ENCODE peak calls at places on chromosomes 4 and X, in six cellular contexts. E is activated naive CD4-positive, alpha-beta T cell treated with anti-CD3 and anti-CD28 coated beads, Interleukin-2, amount 50 U/mL, for 72 hours; L is H54; G is stimulated activated naive B cell treated with anti-CD40 and anti-IgM and Interleukin-4, amounts not matched to agents 10 μg/mL and 1 μg/mL and 100 μg/mL, for 72 hours; P is endothelial cell; M is spleen. S is an unnamed sample.

GRCh38 chrX:50158616-50159015 is 42.2 kb downstream of the AKAP4 start:
- DNase-seq in M (no peak), L (no peak), P (no peak), E (no peak), G (no peak), S (no peak)

GRCh38 chrX:107565916-107566602 is 62.3 kb upstream of the PRPS1 start:
- DNase-seq in P (peak), L (peak), G (no peak), M (no peak), E (no peak), S (no peak)

GRCh38 chrX:120536056-120536455 is 24.7 kb downstream of the CUL4B start:
- DNase-seq in E (no peak), M (no peak), G (no peak), P (no peak), L (no peak), S (no peak)

GRCh38 chr4:83917572-83917971 is 381.7 kb downstream of the GPAT3 start:
- DNase-seq in M (no peak), P (no peak), L (no peak), G (no peak), E (no peak), S (no peak)

GRCh38 chr4:128521156-128521555 is 233.5 kb upstream of the PGRMC2 start:
- DNase-seq in E (no peak), L (no peak), G (no peak), M (no peak), P (no peak), S (no peak)

GRCh38 chr4:4869380-4869723 is 9.9 kb downstream of the MSX1 start:
- DNase-seq in E (no peak), G (no peak), M (no peak), P (no peak), L (no peak), S (no peak)

GRCh38 chrX:152136312-152136711 is 2.1 kb downstream of the MAGEA10 start:
- DNase-seq in E (no peak), G (no peak), M (no peak), P (no peak), L (no peak), S (no peak)

GRCh38 chr4:184331155-184331995 is 113.7 kb upstream of the ENPP6 start:
- DNase-seq in E (no peak), G (no peak), L (no peak), P (no peak), M (no peak), S (no peak)

GRCh38 chr4:127880764-127881564 is at the start of gene PLK4:
- DNase-seq in P (peak), L (peak), M (peak), G (peak), E (peak), S (peak)

GRCh38 chr4:186820371-186820990 is 96.8 kb upstream of the FAT1 start:
- DNase-seq in P (no peak), G (no peak), E (no peak), L (no peak), M (no peak), S (no peak)

GRCh38 chr4:70936200-70936787 is 34.1 kb downstream of the MOB1B start:
- DNase-seq in L (no peak), E (no peak), M (no peak), P (no peak), G (no peak), S (no peak)

GRCh38 chr4:26321326-26322276 is 787 bp downstream of the RBPJ start:
- DNase-seq in L (no peak), M (peak), G (no peak), P (peak), E (no peak), S (no peak)

GRCh38 chr4:95428216-95429085 is 120.3 kb downstream of the UNC5C start:
- DNase-seq in E (no peak), M (no peak), P (no peak), G (no peak), L (no peak), S (no peak)

GRCh38 chr4:94160774-94161173 is 46.9 kb upstream of the SMARCAD1 start:
- DNase-seq in L (no peak), P (no peak), E (no peak), M (no peak), G (no peak), S (no peak)

GRCh38 chrX:148492057-148492456 is 8.4 kb upstream of the AFF2 start:
- DNase-seq in M (no peak), E (no peak), G (no peak), P (no peak), L (no peak), S (no peak)

GRCh38 chr4:186553717-186554116 is 1.6 kb downstream of the MTNR1A start:
- DNase-seq in M (peak), L (no peak), G (no peak), P (no peak), E (no peak), S (no peak)

GRCh38 chrX:119410027-119410819 is 11.1 kb downstream of the SLC25A43 start:
- DNase-seq in L (peak), P (no peak), E (no peak), M (no peak), G (no peak), S (no peak)

GRCh38 chr4:24105183-24106039 is 215.6 kb upstream of the PPARGC1A start:
- DNase-seq in P (no peak), G (no peak), E (no peak), L (peak), M (no peak), S (no peak)

GRCh38 chr4:156771171-156771837 is 200.3 kb downstream of the PDGFC start:
- DNase-seq in L (no peak), E (no peak), G (no peak), M (no peak), P (no peak), S (no peak)

GRCh38 chrX:14616301-14616700 is 87.0 kb downstream of the GLRA2 start:
- DNase-seq in M (no peak), P (no peak), L (no peak), E (no peak), G (no peak), S (no peak)

GRCh38 chr4:85610450-85610849 is 135.5 kb downstream of the ARHGAP24 start:
- DNase-seq in M (no peak), P (no peak), E (no peak), G (peak), L (no peak), S (no peak)

GRCh38 chr4:164977243-164978164 is at the start of gene TRIM61:
- DNase-seq in M (no peak), L (no peak), E (peak), P (peak), G (peak), S (no peak)

GRCh38 chrX:96982159-96982558 is 98.5 kb downstream of the RPA4 start:
- DNase-seq in G (no peak), P (no peak), M (no peak), L (no peak), E (no peak), S (no peak)

GRCh38 chr4:108094131-108094530 is 74.6 kb downstream of the LEF1 start:
- DNase-seq in P (no peak), M (no peak), L (no peak), G (no peak), E (no peak), S (no peak)

GRCh38 chr4:2745981-2746806 is 9.9 kb downstream of the TNIP2 start:
- DNase-seq in M (peak), P (no peak), G (peak), E (peak), L (peak), S (peak)

GRCh38 chr4:172202480-172203076 is 389.4 kb downstream of the GALNTL6 start:
- DNase-seq in M (no peak), E (no peak), P (no peak), G (no peak), L (peak), S (no peak)

GRCh38 chr4:141246243-141246642 is 25.5 kb downstream of the ZNF330 start:
- DNase-seq in P (no peak), E (no peak), G (no peak), M (no peak), L (no peak), S (no peak)

GRCh38 chr4:139849219-139849618 is 183.6 kb downstream of the MGST2 start:
- DNase-seq in P (no peak), L (no peak), G (no peak), E (no peak), M (no peak), S (no peak)

GRCh38 chrX:153649178-153649914 is 2.3 kb downstream of the DUSP9 start:
- DNase-seq in E (no peak), G (no peak), L (peak), M (peak), P (peak), S (peak)

GRCh38 chr4:38013461-38014366 is 53.5 kb downstream of the PTTG2 start:
- DNase-seq in M (no peak), E (no peak), G (no peak), L (peak), P (no peak), S (no peak)

GRCh38 chr4:48187813-48188212 is 53.8 kb upstream of the TXK start:
- DNase-seq in P (no peak), G (no peak), M (no peak), L (no peak), E (no peak), S (no peak)

GRCh38 chr4:184463856-184464255 is 10.5 kb downstream of the IRF2 start:
- DNase-seq in M (no peak), P (no peak), G (no peak), E (no peak), L (no peak), S (no peak)